ENCODE peak calls at places on chromosomes 6 and 20, in eight cellular contexts. One of them, this sample, is unnamed.

GRCh38 chr6:34979218-34979617 is 90.2 kb downstream of the ANKS1A start:
- DNase-seq in SK-N-SH: no peak
- DNase-seq in epithelial cell of esophagus: no peak
- DNase-seq in uterus: no peak
- DNase-seq in Peyer's patch: no peak
- DNase-seq in A549: no peak
- DNase-seq in progenitor cell of endocrine pancreas: no peak
- DNase-seq in activated CD8-positive, alpha-beta T cell treated with anti-CD3 and anti-CD28 coated beads for 36 hours: no peak
- DNase-seq in this sample: no peak

GRCh38 chr6:28281288-28282064 is at the start of gene PGBD1:
- DNase-seq in SK-N-SH: peak
- DNase-seq in epithelial cell of esophagus: peak
- DNase-seq in uterus: peak
- DNase-seq in Peyer's patch: peak
- DNase-seq in A549: peak
- DNase-seq in progenitor cell of endocrine pancreas: peak
- DNase-seq in activated CD8-positive, alpha-beta T cell treated with anti-CD3 and anti-CD28 coated beads for 36 hours: peak
- DNase-seq in this sample: peak

GRCh38 chr6:144408151-144408550 is 123.0 kb downstream of the UTRN start:
- DNase-seq in SK-N-SH: no peak
- DNase-seq in epithelial cell of esophagus: no peak
- DNase-seq in uterus: peak
- DNase-seq in Peyer's patch: no peak
- DNase-seq in A549: no peak
- DNase-seq in progenitor cell of endocrine pancreas: no peak
- DNase-seq in activated CD8-positive, alpha-beta T cell treated with anti-CD3 and anti-CD28 coated beads for 36 hours: no peak
- DNase-seq in this sample: no peak

GRCh38 chr6:156953125-156953477 is 175.9 kb downstream of the ARID1B start:
- DNase-seq in SK-N-SH: peak
- DNase-seq in epithelial cell of esophagus: no peak
- DNase-seq in uterus: no peak
- DNase-seq in Peyer's patch: no peak
- DNase-seq in A549: no peak
- DNase-seq in progenitor cell of endocrine pancreas: no peak
- DNase-seq in activated CD8-positive, alpha-beta T cell treated with anti-CD3 and anti-CD28 coated beads for 36 hours: no peak
- DNase-seq in this sample: no peak

GRCh38 chr6:5223309-5223708 is 37.4 kb downstream of the LYRM4 start:
- DNase-seq in SK-N-SH: no peak
- DNase-seq in epithelial cell of esophagus: no peak
- DNase-seq in uterus: no peak
- DNase-seq in Peyer's patch: no peak
- DNase-seq in A549: no peak
- DNase-seq in progenitor cell of endocrine pancreas: no peak
- DNase-seq in activated CD8-positive, alpha-beta T cell treated with anti-CD3 and anti-CD28 coated beads for 36 hours: no peak
- DNase-seq in this sample: no peak

GRCh38 chr6:94443701-94444100 is 1024.3 kb upstream of the EPHA7 start:
- DNase-seq in SK-N-SH: no peak
- DNase-seq in epithelial cell of esophagus: no peak
- DNase-seq in uterus: no peak
- DNase-seq in Peyer's patch: no peak
- DNase-seq in A549: no peak
- DNase-seq in progenitor cell of endocrine pancreas: no peak
- DNase-seq in activated CD8-positive, alpha-beta T cell treated with anti-CD3 and anti-CD28 coated beads for 36 hours: no peak
- DNase-seq in this sample: no peak

GRCh38 chr6:162636167-162636566 is 91.4 kb downstream of the PRKN start:
- DNase-seq in SK-N-SH: no peak
- DNase-seq in epithelial cell of esophagus: no peak
- DNase-seq in uterus: no peak
- DNase-seq in Peyer's patch: no peak
- DNase-seq in A549: no peak
- DNase-seq in progenitor cell of endocrine pancreas: no peak
- DNase-seq in activated CD8-positive, alpha-beta T cell treated with anti-CD3 and anti-CD28 coated beads for 36 hours: no peak
- DNase-seq in this sample: no peak

GRCh38 chr6:121940728-121941127 is 458.7 kb upstream of the HSF2 start:
- DNase-seq in SK-N-SH: no peak
- DNase-seq in epithelial cell of esophagus: peak
- DNase-seq in uterus: no peak
- DNase-seq in Peyer's patch: no peak
- DNase-seq in A549: no peak
- DNase-seq in progenitor cell of endocrine pancreas: no peak
- DNase-seq in activated CD8-positive, alpha-beta T cell treated with anti-CD3 and anti-CD28 coated beads for 36 hours: no peak
- DNase-seq in this sample: no peak

GRCh38 chr6:107634147-107635057 is 144.5 kb downstream of the SOBP start:
- DNase-seq in SK-N-SH: peak
- DNase-seq in epithelial cell of esophagus: no peak
- DNase-seq in uterus: no peak
- DNase-seq in Peyer's patch: no peak
- DNase-seq in A549: no peak
- DNase-seq in progenitor cell of endocrine pancreas: peak
- DNase-seq in activated CD8-positive, alpha-beta T cell treated with anti-CD3 and anti-CD28 coated beads for 36 hours: peak
- DNase-seq in this sample: no peak

GRCh38 chr6:52423971-52424381 is 3.8 kb downstream of the EFHC1 start:
- DNase-seq in SK-N-SH: no peak
- DNase-seq in epithelial cell of esophagus: peak
- DNase-seq in uterus: no peak
- DNase-seq in Peyer's patch: no peak
- DNase-seq in A549: peak
- DNase-seq in progenitor cell of endocrine pancreas: no peak
- DNase-seq in activated CD8-positive, alpha-beta T cell treated with anti-CD3 and anti-CD28 coated beads for 36 hours: no peak
- DNase-seq in this sample: no peak

GRCh38 chr6:166575190-166575589 is 11.3 kb downstream of the RAMACL start:
- DNase-seq in SK-N-SH: no peak
- DNase-seq in epithelial cell of esophagus: no peak
- DNase-seq in uterus: peak
- DNase-seq in Peyer's patch: no peak
- DNase-seq in A549: no peak
- DNase-seq in progenitor cell of endocrine pancreas: no peak
- DNase-seq in activated CD8-positive, alpha-beta T cell treated with anti-CD3 and anti-CD28 coated beads for 36 hours: no peak
- DNase-seq in this sample: no peak

GRCh38 chr20:61930776-61931475 is 134.8 kb downstream of the TAF4 start:
- DNase-seq in SK-N-SH: no peak
- DNase-seq in epithelial cell of esophagus: no peak
- DNase-seq in uterus: no peak
- DNase-seq in Peyer's patch: no peak
- DNase-seq in A549: no peak
- DNase-seq in progenitor cell of endocrine pancreas: no peak
- DNase-seq in activated CD8-positive, alpha-beta T cell treated with anti-CD3 and anti-CD28 coated beads for 36 hours: no peak
- DNase-seq in this sample: no peak

GRCh38 chr6:137927777-137928218 is 60.7 kb downstream of the TNFAIP3 start:
- DNase-seq in SK-N-SH: no peak
- DNase-seq in epithelial cell of esophagus: no peak
- DNase-seq in uterus: no peak
- DNase-seq in Peyer's patch: peak
- DNase-seq in A549: no peak
- DNase-seq in progenitor cell of endocrine pancreas: no peak
- DNase-seq in activated CD8-positive, alpha-beta T cell treated with anti-CD3 and anti-CD28 coated beads for 36 hours: peak
- DNase-seq in this sample: peak

GRCh38 chr6:52622810-52623209 is 46.0 kb upstream of the TRAM2 start:
- DNase-seq in SK-N-SH: no peak
- DNase-seq in epithelial cell of esophagus: no peak
- DNase-seq in uterus: no peak
- DNase-seq in Peyer's patch: no peak
- DNase-seq in A549: no peak
- DNase-seq in progenitor cell of endocrine pancreas: no peak
- DNase-seq in activated CD8-positive, alpha-beta T cell treated with anti-CD3 and anti-CD28 coated beads for 36 hours: no peak
- DNase-seq in this sample: no peak

GRCh38 chr6:159257846-159258245 is 88.6 kb downstream of the FNDC1 start:
- DNase-seq in SK-N-SH: no peak
- DNase-seq in epithelial cell of esophagus: peak
- DNase-seq in uterus: no peak
- DNase-seq in Peyer's patch: no peak
- DNase-seq in A549: no peak
- DNase-seq in progenitor cell of endocrine pancreas: no peak
- DNase-seq in activated CD8-positive, alpha-beta T cell treated with anti-CD3 and anti-CD28 coated beads for 36 hours: no peak
- DNase-seq in this sample: no peak

GRCh38 chr6:151063339-151063738 is 176.4 kb upstream of the AKAP12 start:
- DNase-seq in SK-N-SH: no peak
- DNase-seq in epithelial cell of esophagus: peak
- DNase-seq in uterus: no peak
- DNase-seq in Peyer's patch: no peak
- DNase-seq in A549: no peak
- DNase-seq in progenitor cell of endocrine pancreas: no peak
- DNase-seq in activated CD8-positive, alpha-beta T cell treated with anti-CD3 and anti-CD28 coated beads for 36 hours: no peak
- DNase-seq in this sample: no peak

GRCh38 chr6:67210450-67210849 is 1424.6 kb upstream of the ADGRB3 start:
- DNase-seq in SK-N-SH: no peak
- DNase-seq in epithelial cell of esophagus: peak
- DNase-seq in uterus: no peak
- DNase-seq in Peyer's patch: no peak
- DNase-seq in A549: no peak
- DNase-seq in progenitor cell of endocrine pancreas: no peak
- DNase-seq in activated CD8-positive, alpha-beta T cell treated with anti-CD3 and anti-CD28 coated beads for 36 hours: no peak
- DNase-seq in this sample: no peak

GRCh38 chr20:41446471-41446870 is 79.9 kb upstream of the EMILIN3 start:
- DNase-seq in SK-N-SH: no peak
- DNase-seq in epithelial cell of esophagus: no peak
- DNase-seq in uterus: no peak
- DNase-seq in Peyer's patch: no peak
- DNase-seq in A549: no peak
- DNase-seq in progenitor cell of endocrine pancreas: no peak
- DNase-seq in activated CD8-positive, alpha-beta T cell treated with anti-CD3 and anti-CD28 coated beads for 36 hours: no peak
- DNase-seq in this sample: no peak

GRCh38 chr6:145261758-145262157 is 473.6 kb downstream of the EPM2A start:
- DNase-seq in SK-N-SH: no peak
- DNase-seq in epithelial cell of esophagus: no peak
- DNase-seq in uterus: no peak
- DNase-seq in Peyer's patch: no peak
- DNase-seq in A549: no peak
- DNase-seq in progenitor cell of endocrine pancreas: no peak
- DNase-seq in activated CD8-positive, alpha-beta T cell treated with anti-CD3 and anti-CD28 coated beads for 36 hours: no peak
- DNase-seq in this sample: no peak

GRCh38 chr20:1442304-1442703 is 24.3 kb downstream of the NSFL1C start:
- DNase-seq in SK-N-SH: no peak
- DNase-seq in epithelial cell of esophagus: no peak
- DNase-seq in uterus: no peak
- DNase-seq in Peyer's patch: no peak
- DNase-seq in A549: no peak
- DNase-seq in progenitor cell of endocrine pancreas: no peak
- DNase-seq in activated CD8-positive, alpha-beta T cell treated with anti-CD3 and anti-CD28 coated beads for 36 hours: no peak
- DNase-seq in this sample: no peak

GRCh38 chr20:1438361-1438760 is 28.3 kb downstream of the NSFL1C start:
- DNase-seq in SK-N-SH: no peak
- DNase-seq in epithelial cell of esophagus: no peak
- DNase-seq in uterus: no peak
- DNase-seq in Peyer's patch: no peak
- DNase-seq in A549: no peak
- DNase-seq in progenitor cell of endocrine pancreas: no peak
- DNase-seq in activated CD8-positive, alpha-beta T cell treated with anti-CD3 and anti-CD28 coated beads for 36 hours: no peak
- DNase-seq in this sample: no peak

GRCh38 chr20:1437222-1437904 is 29.3 kb downstream of the NSFL1C start:
- DNase-seq in SK-N-SH: peak
- DNase-seq in epithelial cell of esophagus: peak
- DNase-seq in uterus: peak
- DNase-seq in Peyer's patch: peak
- DNase-seq in A549: peak
- DNase-seq in progenitor cell of endocrine pancreas: peak
- DNase-seq in activated CD8-positive, alpha-beta T cell treated with anti-CD3 and anti-CD28 coated beads for 36 hours: peak
- DNase-seq in this sample: peak

GRCh38 chr20:1441133-1441532 is 25.5 kb downstream of the NSFL1C start:
- DNase-seq in SK-N-SH: no peak
- DNase-seq in epithelial cell of esophagus: no peak
- DNase-seq in uterus: no peak
- DNase-seq in Peyer's patch: no peak
- DNase-seq in A549: no peak
- DNase-seq in progenitor cell of endocrine pancreas: no peak
- DNase-seq in activated CD8-positive, alpha-beta T cell treated with anti-CD3 and anti-CD28 coated beads for 36 hours: no peak
- DNase-seq in this sample: no peak

GRCh38 chr20:1440024-1440423 is 26.6 kb downstream of the NSFL1C start:
- DNase-seq in SK-N-SH: peak
- DNase-seq in epithelial cell of esophagus: peak
- DNase-seq in uterus: no peak
- DNase-seq in Peyer's patch: no peak
- DNase-seq in A549: peak
- DNase-seq in progenitor cell of endocrine pancreas: no peak
- DNase-seq in activated CD8-positive, alpha-beta T cell treated with anti-CD3 and anti-CD28 coated beads for 36 hours: peak
- DNase-seq in this sample: no peak
- TF ChIP-seq CTCF in SK-N-SH: peak
- TF ChIP-seq CTCF in epithelial cell of esophagus: peak
- TF ChIP-seq CTCF in uterus: no peak
- TF ChIP-seq CTCF in Peyer's patch: no peak
- TF ChIP-seq CTCF in A549: peak
- TF ChIP-seq CTCF in progenitor cell of endocrine pancreas: peak
- TF ChIP-seq CTCF in activated CD8-positive, alpha-beta T cell treated with anti-CD3 and anti-CD28 coated beads for 36 hours: peak
- TF ChIP-seq CTCF in this sample: peak

GRCh38 chr20:36777576-36777975 is 4.0 kb upstream of the DSN1 start:
- DNase-seq in SK-N-SH: no peak
- DNase-seq in epithelial cell of esophagus: no peak
- DNase-seq in uterus: no peak
- DNase-seq in Peyer's patch: no peak
- DNase-seq in A549: no peak
- DNase-seq in progenitor cell of endocrine pancreas: no peak
- DNase-seq in activated CD8-positive, alpha-beta T cell treated with anti-CD3 and anti-CD28 coated beads for 36 hours: no peak
- DNase-seq in this sample: no peak
- TF ChIP-seq CTCF in SK-N-SH: no peak
- TF ChIP-seq CTCF in epithelial cell of esophagus: no peak
- TF ChIP-seq CTCF in uterus: no peak
- TF ChIP-seq CTCF in Peyer's patch: no peak
- TF ChIP-seq CTCF in A549: no peak
- TF ChIP-seq CTCF in progenitor cell of endocrine pancreas: no peak
- TF ChIP-seq CTCF in activated CD8-positive, alpha-beta T cell treated with anti-CD3 and anti-CD28 coated beads for 36 hours: no peak
- TF ChIP-seq CTCF in this sample: no peak

DNA sequence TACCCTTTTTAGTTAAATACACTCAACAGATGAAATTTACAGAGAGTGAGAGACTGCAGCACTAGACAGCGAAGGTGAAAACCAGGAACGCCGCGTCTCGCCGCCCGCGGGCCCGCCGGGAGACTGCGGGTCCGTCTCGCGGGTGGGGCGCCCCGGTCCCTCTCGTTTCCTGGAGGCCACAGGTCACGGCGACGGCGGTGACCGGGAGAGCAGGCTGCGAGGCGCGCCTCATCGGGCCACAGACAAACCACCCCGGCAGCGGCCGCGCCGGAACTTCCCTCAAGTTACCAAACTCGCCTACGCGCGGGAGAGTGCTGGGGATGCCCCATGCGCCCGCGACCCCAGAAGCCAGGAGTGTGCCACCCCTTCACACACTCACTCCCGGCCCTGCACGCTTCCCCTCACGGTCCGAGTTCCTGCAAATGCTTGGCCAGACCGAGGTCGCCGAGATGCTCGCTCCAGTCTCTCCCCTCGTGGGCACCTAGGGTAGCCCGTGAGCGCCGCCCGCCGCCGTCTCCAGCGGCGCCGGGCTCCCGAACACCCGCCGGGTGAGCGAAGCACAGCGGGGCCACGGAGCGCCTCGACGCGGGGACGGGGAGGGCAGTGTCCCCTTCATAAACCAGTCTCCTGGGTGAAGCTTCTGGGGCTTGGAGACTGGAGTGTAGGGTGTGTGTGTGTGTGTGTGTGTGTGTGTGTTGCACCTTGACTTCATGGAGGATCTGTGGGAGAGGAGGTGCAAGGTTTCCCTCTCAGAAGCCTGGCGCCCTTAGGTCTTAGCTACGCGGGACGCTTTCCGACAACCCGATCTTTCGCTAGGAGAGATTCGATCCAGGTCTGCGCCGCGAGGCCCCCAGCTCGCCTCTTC is 1.4 kb downstream of the BACH2 start:
- DNase-seq in SK-N-SH: peak
- DNase-seq in epithelial cell of esophagus: peak
- DNase-seq in uterus: peak
- DNase-seq in Peyer's patch: peak
- DNase-seq in A549: peak
- DNase-seq in progenitor cell of endocrine pancreas: peak
- DNase-seq in activated CD8-positive, alpha-beta T cell treated with anti-CD3 and anti-CD28 coated beads for 36 hours: peak
- DNase-seq in this sample: peak
- TF ChIP-seq CTCF in SK-N-SH: peak
- TF ChIP-seq CTCF in epithelial cell of esophagus: peak
- TF ChIP-seq CTCF in uterus: peak
- TF ChIP-seq CTCF in Peyer's patch: no peak
- TF ChIP-seq CTCF in A549: no peak
- TF ChIP-seq CTCF in progenitor cell of endocrine pancreas: peak
- TF ChIP-seq CTCF in activated CD8-positive, alpha-beta T cell treated with anti-CD3 and anti-CD28 coated beads for 36 hours: no peak
- TF ChIP-seq CTCF in this sample: peak

GRCh38 chr6:79984261-79984660 is 20.2 kb upstream of the TTK start:
- DNase-seq in SK-N-SH: no peak
- DNase-seq in epithelial cell of esophagus: peak
- DNase-seq in uterus: no peak
- DNase-seq in Peyer's patch: no peak
- DNase-seq in A549: peak
- DNase-seq in progenitor cell of endocrine pancreas: no peak
- DNase-seq in activated CD8-positive, alpha-beta T cell treated with anti-CD3 and anti-CD28 coated beads for 36 hours: peak
- DNase-seq in this sample: no peak
- TF ChIP-seq CTCF in SK-N-SH: no peak
- TF ChIP-seq CTCF in epithelial cell of esophagus: peak
- TF ChIP-seq CTCF in uterus: no peak
- TF ChIP-seq CTCF in Peyer's patch: no peak
- TF ChIP-seq CTCF in A549: no peak
- TF ChIP-seq CTCF in progenitor cell of endocrine pancreas: no peak
- TF ChIP-seq CTCF in activated CD8-positive, alpha-beta T cell treated with anti-CD3 and anti-CD28 coated beads for 36 hours: no peak
- TF ChIP-seq CTCF in this sample: no peak

This sample was measured in GM10248.